ENCODE peak calls at places on chromosomes 11 and 22, in five cellular contexts. D is tibial artery, G is mucosa of descending colon, J is skeletal muscle cell, B is dorsolateral prefrontal cortex. W is an unnamed sample.

GRCh38 chr11:17802491-17802890 is 67.9 kb downstream of the KCNC1 start:
- DNase-seq in B (no peak), G (no peak), D (no peak), J (no peak), W (no peak)

GRCh38 chr22:43388420-43388851 is 23.4 kb upstream of the MPPED1 start:
- DNase-seq in J (no peak), B (peak), D (peak), G (peak), W (peak)

GRCh38 chr11:119721129-119722120 is 7.6 kb downstream of the NECTIN1 start:
- DNase-seq in D (no peak), G (peak), B (no peak), J (no peak), W (peak)

GRCh38 chr22:49639956-49640355 is 187.7 kb downstream of the BRD1 start:
- DNase-seq in J (no peak), B (no peak), D (no peak), G (no peak), W (no peak)

GRCh38 chr11:32935462-32936029 is 42.9 kb downstream of the QSER1 start:
- DNase-seq in J (no peak), G (no peak), B (no peak), D (no peak), W (no peak)

GRCh38 chr11:17386331-17387084 is 2.0 kb downstream of the KCNJ11 start:
- DNase-seq in G (peak), J (no peak), D (peak), B (peak), W (peak)

GRCh38 chr11:122074022-122074421 is 42.0 kb downstream of the BLID start:
- DNase-seq in G (no peak), J (no peak), B (no peak), D (no peak), W (no peak)

GRCh38 chr11:19060629-19061028 is at the start of gene MRGPRX2:
- DNase-seq in G (no peak), J (no peak), D (no peak), B (no peak), W (no peak)

GRCh38 chr11:20355221-20356219 is 8.0 kb upstream of the HTATIP2 start:
- DNase-seq in J (no peak), G (peak), D (no peak), B (peak), W (peak)

GRCh38 chr11:63887600-63887999 is 29.4 kb downstream of the RCOR2 start:
- DNase-seq in J (no peak), B (no peak), D (no peak), G (no peak), W (peak)

GRCh38 chr11:84899740-84900139 is 727.4 kb downstream of the DLG2 start:
- DNase-seq in G (no peak), D (no peak), J (no peak), B (no peak), W (peak)

GRCh38 chr11:126265801-126266200 is 2.9 kb downstream of the SRPRA start:
- DNase-seq in J (no peak), D (no peak), G (no peak), B (no peak), W (no peak)

GRCh38 chr11:128447233-128447632 is 140.1 kb downstream of the ETS1 start:
- DNase-seq in G (no peak), D (no peak), J (no peak), B (no peak), W (no peak)

GRCh38 chr11:84471501-84471900 is 1155.6 kb downstream of the DLG2 start:
- DNase-seq in D (no peak), G (no peak), B (no peak), J (no peak), W (no peak)

GRCh38 chr11:108628812-108629211 is 35.2 kb upstream of the EXPH5 start:
- DNase-seq in J (no peak), B (no peak), G (no peak), D (no peak), W (no peak)

GRCh38 chr11:44619931-44620725 is 54.7 kb downstream of the CD82 start:
- DNase-seq in G (no peak), J (no peak), B (peak), D (peak), W (peak)

GRCh38 chr11:86623041-86623621 is 49.3 kb downstream of the ME3 start:
- DNase-seq in B (no peak), G (no peak), D (no peak), J (no peak), W (no peak)

GRCh38 chr11:116093481-116093880 is 589.3 kb upstream of the CADM1 start:
- DNase-seq in J (no peak), B (no peak), G (no peak), D (no peak), W (peak)
- H3K4me3 ChIP-seq in J (no peak), B (no peak), G (no peak), D (no peak), W (no peak)

DNA sequence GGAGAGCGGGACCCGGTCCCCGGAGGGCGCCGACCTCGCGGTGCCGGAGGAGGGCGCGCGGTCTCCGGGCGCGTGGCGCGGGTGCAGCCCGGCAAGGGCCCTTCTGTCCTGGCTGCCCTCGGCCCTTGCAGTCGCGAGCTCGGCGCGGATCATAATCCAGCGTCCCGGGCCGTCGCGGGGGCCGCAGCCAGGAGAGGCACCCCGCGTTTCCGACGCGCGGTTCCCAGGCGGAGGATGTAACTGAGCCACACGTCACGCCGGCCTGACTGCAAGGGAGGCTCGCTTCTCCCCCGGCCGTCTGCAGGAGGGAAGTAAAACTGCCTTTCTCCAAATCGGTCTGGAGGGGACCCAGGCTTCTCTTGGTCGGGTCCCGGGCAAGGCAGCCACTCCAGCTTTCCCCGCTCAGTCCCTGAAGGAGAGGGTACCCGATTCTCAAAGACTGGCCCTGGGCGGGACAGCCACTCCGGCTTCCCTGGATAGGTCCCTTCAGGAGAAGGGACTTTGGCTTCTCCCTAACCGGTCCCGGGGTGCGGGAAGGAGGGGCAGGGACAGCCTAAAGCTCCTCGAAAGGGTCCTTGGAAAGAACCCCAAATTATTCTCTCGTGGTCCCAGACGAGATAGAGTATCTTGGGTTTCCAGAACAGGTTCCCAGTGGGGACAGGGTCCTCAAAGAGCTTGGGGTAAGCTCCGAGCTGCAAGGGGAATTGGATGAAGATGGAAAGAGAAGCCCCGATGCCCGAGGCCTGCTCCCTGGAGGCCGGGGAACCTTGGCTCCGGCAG is 836 bp downstream of the SPON1 start:
- DNase-seq in J (no peak), D (peak), B (no peak), G (peak), W (peak)
- H3K4me3 ChIP-seq in J (no peak), D (peak), B (peak), G (peak), W (peak)

GRCh38 chr11:68859123-68859522 is 17.4 kb upstream of the CPT1A start:
- DNase-seq in J (no peak), G (no peak), D (no peak), B (no peak), W (no peak)

GRCh38 chr11:68852628-68853027 is 10.9 kb upstream of the CPT1A start:
- DNase-seq in D (no peak), J (no peak), G (no peak), B (no peak), W (no peak)

GRCh38 chr11:68855205-68855978 is 13.7 kb upstream of the CPT1A start:
- DNase-seq in D (peak), B (no peak), J (no peak), G (peak), W (peak)

GRCh38 chr11:68857037-68857586 is 15.4 kb upstream of the CPT1A start:
- DNase-seq in G (peak), D (no peak), J (no peak), B (no peak), W (no peak)

GRCh38 chr11:68854273-68854958 is 12.7 kb upstream of the CPT1A start:
- DNase-seq in B (no peak), D (no peak), G (no peak), J (no peak), W (no peak)
- H3K4me3 ChIP-seq in B (peak), D (peak), G (no peak), J (no peak), W (peak)

GRCh38 chr11:34056672-34057071 is 5.1 kb downstream of the CAPRIN1 start:
- DNase-seq in B (no peak), D (no peak), J (no peak), G (no peak), W (no peak)

GRCh38 chr11:34052036-34052607 is 591 bp downstream of the CAPRIN1 start:
- DNase-seq in G (peak), B (peak), D (peak), J (peak), W (peak)

GRCh38 chr11:34052608-34053160 is 1.2 kb downstream of the CAPRIN1 start:
- DNase-seq in J (no peak), D (peak), G (peak), B (peak), W (peak)

GRCh38 chr11:34053161-34053686 is 1.7 kb downstream of the CAPRIN1 start:
- DNase-seq in G (peak), D (peak), J (no peak), B (peak), W (peak)

GRCh38 chr11:34055218-34056000 is 3.9 kb downstream of the CAPRIN1 start:
- DNase-seq in B (no peak), D (no peak), J (no peak), G (no peak), W (no peak)
- H3K4me3 ChIP-seq in B (no peak), D (no peak), J (no peak), G (no peak), W (peak)

W was measured in endodermal cell.